ENCODE peak calls at places on chromosomes 6 and 20, in five cellular contexts. O is psoas muscle; X is CD8-positive, alpha-beta T cell; L is breast epithelium; Q is adipocyte. K is an unnamed sample.

GRCh38 chr6:35432291-35432690 is 19.8 kb upstream of the FANCE start:
- DNase-seq in Q (no peak), L (no peak), X (no peak), O (no peak), K (no peak)

GRCh38 chr20:12113468-12114371 is 196.0 kb downstream of the BTBD3 start:
- DNase-seq in X (no peak), O (no peak), Q (peak; percentile 12), L (peak; percentile 89), K (peak; percentile 48)

GRCh38 chr6:11950109-11950508 is 62.0 kb upstream of the HIVEP1 start:
- DNase-seq in O (no peak), L (no peak), Q (no peak), X (no peak), K (no peak)

GRCh38 chr6:12545837-12546658 is 170.5 kb upstream of the PHACTR1 start:
- DNase-seq in X (no peak), L (no peak), O (no peak), Q (peak; percentile 67), K (no peak)

GRCh38 chr6:37311666-37312473 is 41.9 kb upstream of the RNF8 start:
- DNase-seq in X (no peak), L (no peak), Q (peak; percentile 57), O (no peak), K (no peak)

GRCh38 chr6:79993012-79993910 is 11.2 kb upstream of the TTK start:
- DNase-seq in Q (no peak), X (no peak), L (no peak), O (no peak), K (no peak)

GRCh38 chr20:47235111-47235510 is 121.4 kb downstream of the ZMYND8 start:
- DNase-seq in Q (no peak), X (no peak), O (no peak), L (no peak), K (no peak)

GRCh38 chr6:147279423-147279822 is 75.2 kb downstream of the STXBP5 start:
- DNase-seq in Q (peak; percentile 70), X (no peak), O (no peak), L (no peak), K (no peak)

GRCh38 chr6:170277893-170278742 is 12.8 kb downstream of the DLL1 start:
- DNase-seq in Q (no peak), L (no peak), O (peak; percentile 21), X (no peak), K (no peak)

GRCh38 chr20:9616455-9616805 is 102.0 kb downstream of the LAMP5 start:
- DNase-seq in Q (no peak), L (no peak), X (no peak), O (no peak), K (no peak)

GRCh38 chr20:58023781-58024180 is 204.7 kb downstream of the ANKRD60 start:
- DNase-seq in Q (no peak), L (peak; percentile 4), O (no peak), X (no peak), K (no peak)

GRCh38 chr6:34062815-34063214 is 83.1 kb downstream of the GRM4 start:
- DNase-seq in O (no peak), X (no peak), Q (no peak), L (no peak), K (no peak)

GRCh38 chr6:3324262-3324942 is 65.7 kb downstream of the PSMG4 start:
- DNase-seq in L (no peak), X (no peak), Q (peak; percentile 67), O (no peak), K (no peak)

GRCh38 chr20:50992336-50992732 is 30.6 kb downstream of the KCNG1 start:
- DNase-seq in Q (no peak), X (no peak), L (peak; percentile 67), O (no peak), K (no peak)

GRCh38 chr6:36676142-36677058 is 2.1 kb upstream of the CDKN1A start:
- DNase-seq in Q (peak; percentile 59), X (no peak), O (no peak), L (peak; percentile 63), K (no peak)

GRCh38 chr20:3494218-3494617 is 23.4 kb downstream of the ATRN start:
- DNase-seq in Q (no peak), O (no peak), X (no peak), L (no peak), K (no peak)

GRCh38 chr6:147117580-147117979 is 86.6 kb upstream of the STXBP5 start:
- DNase-seq in Q (peak; percentile 67), X (no peak), L (no peak), O (no peak), K (no peak)

GRCh38 chr20:49505518-49505917 is 23.1 kb upstream of the KCNB1 start:
- DNase-seq in Q (peak; percentile 58), O (peak; percentile 67), X (no peak), L (no peak), K (peak; percentile 79)

GRCh38 chr6:44896701-44897100 is 431.4 kb upstream of the RUNX2 start:
- DNase-seq in Q (no peak), L (no peak), X (no peak), O (no peak), K (no peak)

GRCh38 chr20:50187403-50188051 is 3.1 kb upstream of the CEBPB start:
- DNase-seq in O (peak; percentile 70), X (no peak), Q (peak; percentile 55), L (peak; percentile 33), K (peak; percentile 69)

GRCh38 chr6:127518710-127519468 is at the start of gene MTCL3:
- DNase-seq in X (peak; percentile 4), O (no peak), Q (peak; percentile 25), L (no peak), K (peak; percentile 33)

GRCh38 chr20:31833931-31834521 is 11.4 kb downstream of the FOXS1 start:
- DNase-seq in X (no peak), L (no peak), Q (no peak), O (no peak), K (peak; percentile 65)

GRCh38 chr6:2862712-2863174 is 21.1 kb upstream of the SERPINB1 start:
- DNase-seq in X (peak; percentile 32), L (no peak), O (no peak), Q (no peak), K (no peak)

GRCh38 chr20:17606001-17606400 is 36.1 kb downstream of the DSTN start:
- DNase-seq in O (no peak), Q (peak; percentile 27), X (no peak), L (no peak), K (no peak)

GRCh38 chr20:45119556-45120266 is 4.6 kb downstream of the WFDC12 start:
- DNase-seq in Q (no peak), X (no peak), L (no peak), O (no peak), K (no peak)

GRCh38 chr20:22389836-22390542 is 194.4 kb downstream of the FOXA2 start:
- DNase-seq in X (no peak), L (peak; percentile 51), O (no peak), Q (no peak), K (no peak)

GRCh38 chr6:39707962-39708683 is 17.1 kb downstream of the KIF6 start:
- DNase-seq in O (no peak), L (no peak), X (no peak), Q (peak; percentile 19), K (no peak)

GRCh38 chr20:34271961-34272360 is 30.7 kb downstream of the ASIP start:
- DNase-seq in Q (peak; percentile 67), O (no peak), L (peak; percentile 37), X (no peak), K (no peak)

GRCh38 chr20:23031346-23031745 is 3.8 kb upstream of the SSTR4 start:
- DNase-seq in O (no peak), Q (no peak), L (no peak), X (no peak), K (no peak)

GRCh38 chr6:126040826-126041225 is 54.5 kb downstream of the TRMT11 start:
- DNase-seq in O (no peak), L (peak; percentile 26), Q (peak; percentile 84), X (no peak), K (no peak)

GRCh38 chr6:5214570-5215052 is 46.1 kb downstream of the LYRM4 start:
- DNase-seq in L (no peak), O (no peak), X (no peak), Q (peak; percentile 51), K (peak; percentile 81)

GRCh38 chr6:56760842-56761241 is 118.2 kb upstream of the DST start:
- DNase-seq in Q (no peak), O (no peak), X (no peak), L (no peak), K (no peak)

DNA sequence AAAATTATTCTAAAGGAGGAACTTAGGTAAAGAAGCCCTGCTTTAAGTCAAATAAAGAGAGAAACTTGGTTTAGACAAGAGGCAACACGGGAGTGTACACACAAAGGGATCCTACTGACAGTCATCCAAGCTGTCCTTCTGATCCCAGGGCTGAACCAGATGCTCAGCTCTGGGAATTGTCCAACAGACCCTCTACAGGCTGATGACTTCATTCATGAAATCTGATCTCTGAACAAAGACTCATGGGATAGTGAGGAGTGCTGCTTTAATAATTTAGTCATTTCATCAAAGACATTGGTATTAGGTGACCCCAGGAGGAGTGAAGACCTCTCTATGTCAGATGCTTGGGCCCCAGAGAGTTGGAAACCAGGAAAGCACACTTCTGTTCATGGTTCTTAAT is 65.6 kb upstream of the ARMH2 start:
- DNase-seq in L (no peak), X (no peak), Q (peak; percentile 6), O (no peak), K (no peak)
- H3K4me1 ChIP-seq in L (no peaks in the 10 kb centered on the region), X (peaks cover 93% of the 10 kb centered on the region), Q (peaks cover 2% of the 10 kb centered on the region), O (no peaks in the 10 kb centered on the region), K (no peaks in the 10 kb centered on the region)

DNA sequence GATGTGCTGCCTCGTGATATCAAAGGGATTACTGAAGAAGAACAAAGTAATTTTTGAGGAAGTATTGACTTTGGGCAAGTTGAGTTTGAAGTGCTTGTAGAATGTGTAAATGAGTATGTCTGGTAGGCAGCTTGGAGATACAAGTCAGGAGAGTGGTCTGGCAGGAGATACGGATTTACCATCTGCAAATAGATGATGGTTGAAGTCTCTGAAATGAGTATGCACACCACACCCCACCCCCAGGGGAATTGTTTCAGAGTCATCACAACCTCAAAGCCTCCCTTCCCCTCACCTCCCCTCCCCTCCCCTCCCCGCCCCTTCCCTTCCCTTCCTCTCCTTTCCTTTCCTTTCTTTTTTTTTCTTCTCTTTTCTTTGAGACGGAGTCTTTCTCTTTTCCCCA is 16.4 kb upstream of the MCUR1 start:
- DNase-seq in Q (no peak), X (no peak), O (no peak), L (no peak), K (no peak)
- H3K4me3 ChIP-seq in Q (no peak overlapping the region), X (no peak overlapping the region), O (no peak overlapping the region), L (no peak overlapping the region), K (no peak overlapping the region)

GRCh38 chr20:46232575-46232974 is 75.7 kb downstream of the CDH22 start:
- DNase-seq in X (no peak), L (no peak), O (no peak), Q (no peak), K (no peak)
- H3K27me3 ChIP-seq in X (peaks cover 8% of the 10 kb centered on the region), L (peaks cover 17% of the 10 kb centered on the region), O (peaks cover 23% of the 10 kb centered on the region), Q (peaks cover 61% of the 10 kb centered on the region), K (no peaks in the 10 kb centered on the region)

DNA sequence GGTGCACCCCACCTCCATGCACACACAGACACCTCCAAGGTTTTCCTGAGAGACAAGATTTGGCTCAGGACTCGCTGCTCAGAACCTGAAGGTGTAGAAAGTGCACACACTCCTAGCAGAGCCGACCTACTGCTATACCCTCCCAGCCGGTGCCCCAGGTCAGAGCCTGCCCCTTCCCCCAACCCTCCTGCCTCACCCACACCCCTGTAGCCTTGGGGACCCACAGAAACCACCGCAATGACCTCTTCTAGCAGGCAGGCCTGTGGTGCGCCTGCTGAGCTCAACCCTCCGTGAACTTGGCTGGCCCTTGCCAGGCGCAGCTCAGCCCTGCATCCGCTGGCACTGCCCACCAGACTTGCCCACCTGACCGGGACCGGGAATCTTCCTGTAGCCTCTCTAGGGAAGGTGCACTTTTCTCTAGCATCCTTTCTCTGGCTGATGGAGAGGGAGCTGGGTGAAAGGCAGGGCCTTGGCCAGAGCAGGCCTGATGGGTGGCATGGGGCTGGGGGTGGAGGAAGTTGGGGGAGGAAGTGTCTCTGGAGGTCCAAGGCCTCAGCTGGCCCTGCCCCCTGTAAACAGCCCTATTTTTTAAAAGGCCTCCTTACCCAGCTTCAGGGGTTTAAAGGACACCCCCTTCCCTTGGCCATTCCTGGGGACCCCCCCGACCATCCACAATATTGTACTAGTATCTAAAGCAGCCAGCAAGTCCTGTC is 36.9 kb upstream of the SLCO4A1 start:
- DNase-seq in L (no peak), Q (no peak), X (no peak), O (no peak), K (peak; percentile 33)
- H3K4me1 ChIP-seq in L (peaks cover 21% of the 10 kb centered on the region), Q (peaks cover 11% of the 10 kb centered on the region), X (peaks cover 26% of the 10 kb centered on the region), O (peaks cover 22% of the 10 kb centered on the region), K (no peaks in the 10 kb centered on the region)

K was measured in right cardiac atrium.